ENCODE peak calls at places on chromosomes 1 and 21, in ten cellular contexts. S is HepG2, A is tibial nerve, L is ovary, E is A549, N is stomach, R is K562, O is suprapubic skin, X is sigmoid colon, W is upper lobe of left lung. F is an unnamed sample.

GRCh38 chr1:40868051-40868723 is 6.0 kb upstream of the CITED4 start:
- DNase-seq in O (no peak), L (no peak), W (peak; percentile 61), X (no peak), A (no peak), S (peak; percentile 87), R (peak; percentile 83), N (peak; percentile 50), E (peak; percentile 77), F (no peak)

GRCh38 chr1:31038360-31038759 is 27.2 kb downstream of the PUM1 start:
- DNase-seq in X (no peak), W (no peak), A (no peak), O (no peak), R (no peak), L (no peak), N (no peak), E (no peak), S (no peak), F (no peak)

GRCh38 chr1:209692745-209693504 is 11.7 kb upstream of the HSD11B1 start:
- DNase-seq in S (peak; percentile 54), W (peak; percentile 63), R (peak; percentile 85), E (peak; percentile 79), N (peak; percentile 73), X (peak; percentile 86), O (peak; percentile 85), A (peak; percentile 77), L (peak; percentile 86), F (peak; percentile 79)

GRCh38 chr21:39788383-39788782 is 43.4 kb downstream of the IGSF5 start:
- DNase-seq in R (peak; percentile 68), W (peak; percentile 88), E (peak; percentile 72), S (peak; percentile 71), A (peak; percentile 45), N (peak; percentile 78), L (peak; percentile 46), O (no peak), X (peak; percentile 79), F (peak; percentile 49)

GRCh38 chr21:45531393-45532215 is 10.6 kb downstream of the SLC19A1 start:
- DNase-seq in N (peak; percentile 23), X (peak; percentile 54), O (peak; percentile 65), W (peak; percentile 19), E (no peak), L (peak; percentile 18), S (no peak), R (no peak), A (no peak), F (peak; percentile 9)

GRCh38 chr1:74464037-74464436 is 48.4 kb downstream of the LRRC53 start:
- DNase-seq in S (no peak), X (no peak), N (no peak), E (no peak), L (no peak), R (no peak), A (no peak), W (no peak), O (no peak), F (no peak)

GRCh38 chr1:233254039-233254362 is 41.5 kb downstream of the PCNX2 start:
- DNase-seq in O (no peak), S (no peak), R (no peak), L (no peak), E (no peak), N (no peak), A (no peak), X (no peak), W (no peak), F (no peak)

GRCh38 chr1:4648657-4649056 is 5.8 kb upstream of the AJAP1 start:
- DNase-seq in X (no peak), L (no peak), R (no peak), E (no peak), N (no peak), S (no peak), O (no peak), A (no peak), W (no peak), F (no peak)

GRCh38 chr1:166692354-166692753 is 146.9 kb upstream of the POGK start:
- DNase-seq in W (no peak), X (no peak), A (no peak), E (no peak), N (no peak), L (no peak), S (no peak), R (peak; percentile 14), O (no peak), F (no peak)
- H3K4me3 ChIP-seq in W (no peak overlapping the region), X (no peak overlapping the region), A (no peak overlapping the region), E (no peak overlapping the region), N (no peak overlapping the region), L (no peak overlapping the region), S (no peak overlapping the region), R (no peak overlapping the region), O (no peak overlapping the region), F (no peak overlapping the region)

GRCh38 chr1:26554781-26555180 is 25.2 kb downstream of the RPS6KA1 start:
- DNase-seq in R (no peak), N (no peak), O (no peak), S (no peak), X (no peak), A (no peak), E (no peak), W (no peak), L (no peak), F (no peak)

GRCh38 chr1:26555550-26555981 is 26.0 kb downstream of the RPS6KA1 start:
- DNase-seq in N (no peak), E (no peak), W (no peak), X (no peak), S (peak; percentile 75), O (no peak), L (no peak), A (no peak), R (peak; percentile 51), F (no peak)

GRCh38 chr1:26552720-26553119 is 23.2 kb downstream of the RPS6KA1 start:
- DNase-seq in W (no peak), N (no peak), A (no peak), E (no peak), X (no peak), R (no peak), S (no peak), O (no peak), L (no peak), F (no peak)

GRCh38 chr1:26556041-26556440 is 26.5 kb downstream of the RPS6KA1 start:
- DNase-seq in O (no peak), L (no peak), E (no peak), R (no peak), W (no peak), A (no peak), X (no peak), N (no peak), S (no peak), F (no peak)

DNA sequence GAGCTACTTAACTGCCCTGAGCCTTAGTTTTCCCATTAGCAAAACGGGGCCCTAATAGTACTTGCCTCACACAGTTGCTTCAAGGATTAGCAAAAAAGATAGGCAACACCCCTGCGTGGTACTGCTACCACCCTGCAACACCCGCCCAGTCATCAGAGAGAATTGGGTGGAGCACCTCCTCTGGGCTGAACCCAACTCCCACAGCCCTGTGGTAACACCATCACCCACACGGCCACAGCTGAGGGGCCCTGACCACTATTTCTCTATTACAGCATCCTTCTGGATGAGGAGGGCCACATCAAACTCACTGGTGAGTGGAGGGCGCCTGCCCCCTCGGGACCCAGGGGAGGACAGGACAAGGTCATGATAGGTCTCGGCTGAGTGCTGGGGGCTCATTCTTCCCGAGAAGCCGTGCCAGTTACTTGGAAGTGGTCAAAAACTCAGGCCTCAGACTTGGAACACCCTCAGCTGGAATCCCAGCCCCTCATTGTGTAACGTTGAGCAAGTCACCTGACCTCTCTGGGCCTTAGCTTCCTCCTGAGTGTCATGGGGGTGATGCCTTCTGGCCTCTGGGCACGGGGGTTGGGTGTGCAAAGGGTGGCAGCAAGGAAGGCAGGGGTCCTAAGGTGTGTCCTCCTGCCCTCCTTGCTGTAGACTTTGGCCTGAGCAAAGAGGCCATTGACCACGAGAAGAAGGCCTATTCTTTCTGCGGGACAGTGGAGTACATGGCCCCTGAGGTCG is 24.6 kb downstream of the RPS6KA1 start:
- DNase-seq in R (no peak), A (no peak), E (no peak), W (peak; percentile 57), S (no peak), X (no peak), L (no peak), N (no peak), O (no peak), F (no peak)
- TF ChIP-seq EP300 in R (no peak), A (no peak), E (no peak), W (no peak), S (no peak), X (no peak), L (no peak), N (no peak), O (no peak), F (no peak)

GRCh38 chr1:25430666-25431494 is at the start of gene MACO1:
- DNase-seq in A (peak; percentile 98), W (peak; percentile 96), O (peak; percentile 98), X (peak; percentile 98), L (peak; percentile 98), N (peak; percentile 97), R (peak; percentile 98), E (peak; percentile 91), S (peak; percentile 92), F (peak; percentile 98)
- TF ChIP-seq POLR2A in A (no peak), W (peak; percentile 30), O (no peak), X (peak; percentile 15), L (no peak), N (no peak), R (no peak), E (no peak), S (no peak), F (no peak)

GRCh38 chr1:111649648-111650047 is 30.1 kb downstream of the RAP1A start:
- DNase-seq in O (no peak), X (no peak), S (no peak), N (no peak), R (no peak), L (no peak), E (no peak), A (no peak), W (no peak), F (no peak)

GRCh38 chr1:111656093-111657017 is 36.8 kb downstream of the RAP1A start:
- DNase-seq in O (no peak), S (peak; percentile 49), N (no peak), X (no peak), A (peak; percentile 63), L (peak; percentile 64), E (peak; percentile 44), W (peak; percentile 42), R (peak; percentile 69), F (peak; percentile 26)

GRCh38 chr1:111658622-111659021 is 39.0 kb downstream of the RAP1A start:
- DNase-seq in A (no peak), O (no peak), S (no peak), X (no peak), E (no peak), L (no peak), W (no peak), N (no peak), R (no peak), F (no peak)

GRCh38 chr1:111653695-111654094 is 34.1 kb downstream of the RAP1A start:
- DNase-seq in E (no peak), O (no peak), X (no peak), A (no peak), W (no peak), L (no peak), R (no peak), S (no peak), N (no peak), F (no peak)

DNA sequence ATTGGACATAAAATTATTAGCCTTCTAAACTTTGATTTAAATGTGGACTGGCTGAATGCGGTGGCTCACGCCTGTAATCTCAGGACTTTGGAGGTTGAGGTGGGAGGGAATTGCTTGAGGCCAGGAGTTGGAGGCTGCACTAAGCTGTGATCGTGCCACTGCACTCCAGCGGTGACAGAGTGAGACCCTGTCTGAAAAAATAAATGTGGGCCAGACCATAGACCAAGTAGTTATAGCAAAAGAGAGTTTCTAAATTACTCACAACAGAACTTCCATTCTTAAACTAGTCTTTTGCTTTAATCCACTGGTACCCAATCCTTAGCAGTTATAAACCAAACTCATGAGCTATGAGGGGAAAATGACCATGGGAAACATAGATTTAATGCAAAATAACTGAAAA is 35.2 kb downstream of the RAP1A start:
- DNase-seq in A (no peak), E (no peak), S (no peak), O (no peak), W (no peak), X (no peak), R (no peak), L (no peak), N (no peak), F (no peak)
- H3K4me3 ChIP-seq in A (no peak overlapping the region), E (no peak overlapping the region), S (no peak overlapping the region), O (no peak overlapping the region), W (no peak overlapping the region), X (no peak overlapping the region), R (no peak overlapping the region), L (no peak overlapping the region), N (no peak overlapping the region), F (no peak overlapping the region)

F was measured in transverse colon.